ENCODE peak calls at places on chromosomes 16 and 17, in seven cellular contexts. A is activated CD4-positive, alpha-beta T cell treated with anti-CD3 and anti-CD28 coated beads, Interleukin-2, amount 10 ng/mL, durations not matched to agents 7 days and 5 days; Z is left colon; F is lung; Q is SW480; I is amniotic epithelial cell; V is stimulated activated CD8-positive, alpha-beta memory T cell treated with anti-CD3 and anti-CD28 coated beads, Interleukin-7, amount 100 ng/mL, for 1 hour. N is an unnamed sample.

GRCh38 chr17:73293480-73293911 is 18.3 kb downstream of the CDC42EP4 start:
- DNase-seq in A (no peak), Z (no peak), F (peak; percentile 84), Q (no peak), I (peak; percentile 86), V (no peak), N (peak; percentile 74)

GRCh38 chr16:386641-387156 is 4.9 kb upstream of the PGAP6 start:
- DNase-seq in A (no peak), Z (no peak), F (no peak), Q (no peak), I (peak; percentile 25), V (no peak), N (peak; percentile 73)

GRCh38 chr17:69525920-69526841 is 111.7 kb downstream of the MAP2K6 start:
- DNase-seq in A (no peak), Z (peak; percentile 21), F (no peak), Q (peak; percentile 58), I (peak; percentile 58), V (no peak), N (no peak)

GRCh38 chr17:7220593-7221280 is 999 bp downstream of the ACADVL start:
- DNase-seq in A (peak; percentile 68), Z (peak; percentile 74), F (peak; percentile 64), Q (peak; percentile 59), I (peak; percentile 66), V (peak; percentile 29), N (peak; percentile 74)

GRCh38 chr17:41329279-41329925 is 13.9 kb upstream of the KRTAP17-1 start:
- DNase-seq in A (peak; percentile 29), Z (peak; percentile 59), F (peak; percentile 50), Q (peak; percentile 73), I (peak; percentile 43), V (no peak), N (no peak)

GRCh38 chr17:75596320-75597087 is 8.9 kb downstream of the MYO15B start:
- DNase-seq in A (no peak), Z (no peak), F (no peak), Q (no peak), I (no peak), V (no peak), N (no peak)

GRCh38 chr17:50260501-50260911 is 13.8 kb upstream of the TMEM92 start:
- DNase-seq in A (no peak), Z (no peak), F (no peak), Q (no peak), I (no peak), V (no peak), N (peak; percentile 37)

GRCh38 chr16:27826081-27826892 is 237.2 kb downstream of the GSG1L start:
- DNase-seq in A (no peak), Z (no peak), F (no peak), Q (no peak), I (no peak), V (no peak), N (peak; percentile 28)

GRCh38 chr17:50213026-50214015 is 11.9 kb upstream of the COL1A1 start:
- DNase-seq in A (peak; percentile 23), Z (no peak), F (no peak), Q (no peak), I (no peak), V (no peak), N (no peak)

GRCh38 chr16:24253192-24253591 is 2.9 kb upstream of the CACNG3 start:
- DNase-seq in A (peak; percentile 45), Z (peak; percentile 26), F (no peak), Q (peak; percentile 75), I (peak; percentile 5), V (no peak), N (no peak)

GRCh38 chr17:8619294-8619693 is 11.2 kb downstream of the MYH10 start:
- DNase-seq in A (no peak), Z (no peak), F (no peak), Q (no peak), I (no peak), V (no peak), N (no peak)